ENCODE peak calls at places on chromosomes 4 and X, in eight cellular contexts. Y, O, U, Q, V, I, S and P are unnamed samples.

GRCh38 chr4:98293089-98293887 is 32.1 kb downstream of the RAP1GDS1 start:
- DNase-seq in Y (no peak), O (no peak), U (no peak), Q (no peak), V (peak; percentile 34), I (no peak), S (no peak), P (no peak)

GRCh38 chr4:125350736-125351135 is 36.0 kb downstream of the FAT4 start:
- DNase-seq in Y (no peak), O (no peak), U (no peak), Q (no peak), V (no peak), I (no peak), S (no peak), P (no peak)

GRCh38 chr4:140556372-140557085 is 12.2 kb downstream of the UCP1 start:
- DNase-seq in Y (no peak), O (no peak), U (no peak), Q (no peak), V (peak; percentile 10), I (no peak), S (no peak), P (peak; percentile 61)

GRCh38 chr4:141346144-141346543 is 125.4 kb downstream of the ZNF330 start:
- DNase-seq in Y (no peak), O (no peak), U (no peak), Q (peak; percentile 81), V (peak; percentile 50), I (peak; percentile 79), S (no peak), P (no peak)

GRCh38 chr4:81565137-81565870 is 93.6 kb upstream of the RASGEF1B start:
- DNase-seq in Y (peak; percentile 85), O (no peak), U (peak; percentile 88), Q (peak; percentile 23), V (peak; percentile 14), I (no peak), S (peak; percentile 94), P (no peak)

GRCh38 chrX:119466970-119467369 is 1.3 kb upstream of the SLC25A5 start:
- DNase-seq in Y (no peak), O (no peak), U (no peak), Q (no peak), V (no peak), I (no peak), S (no peak), P (no peak)

GRCh38 chrX:100410901-100411801 is 1.1 kb upstream of the PCDH19 start:
- DNase-seq in Y (no peak), O (no peak), U (no peak), Q (no peak), V (no peak), I (no peak), S (peak; percentile 43), P (no peak)

GRCh38 chr4:125096662-125097061 is 218.1 kb upstream of the FAT4 start:
- DNase-seq in Y (no peak), O (no peak), U (no peak), Q (no peak), V (no peak), I (no peak), S (no peak), P (no peak)

GRCh38 chr4:98663226-98664006 is 5.0 kb upstream of the TSPAN5 start:
- DNase-seq in Y (no peak), O (peak; percentile 31), U (peak; percentile 20), Q (peak; percentile 48), V (no peak), I (no peak), S (no peak), P (peak; percentile 66)

GRCh38 chr4:14180983-14181601 is 553.6 kb upstream of the BOD1L1 start:
- DNase-seq in Y (no peak), O (no peak), U (no peak), Q (peak; percentile 91), V (no peak), I (no peak), S (no peak), P (no peak)

GRCh38 chr4:110907801-110908313 is 285.0 kb upstream of the PITX2 start:
- DNase-seq in Y (no peak), O (no peak), U (no peak), Q (no peak), V (no peak), I (no peak), S (no peak), P (no peak)

GRCh38 chrX:39905475-39905889 is 192.3 kb downstream of the BCOR start:
- DNase-seq in Y (peak; percentile 57), O (no peak), U (no peak), Q (peak; percentile 8), V (no peak), I (peak; percentile 55), S (peak; percentile 64), P (no peak)

GRCh38 chrX:103536732-103537131 is 17.4 kb upstream of the RAB40A start:
- DNase-seq in Y (no peak), O (no peak), U (no peak), Q (no peak), V (no peak), I (no peak), S (no peak), P (no peak)

GRCh38 chrX:103537871-103538387 is 18.6 kb upstream of the RAB40A start:
- DNase-seq in Y (no peak), O (no peak), U (no peak), Q (no peak), V (no peak), I (no peak), S (no peak), P (no peak)

GRCh38 chrX:103540145-103540544 is 20.9 kb upstream of the RAB40A start:
- DNase-seq in Y (no peak), O (no peak), U (no peak), Q (peak; percentile 51), V (no peak), I (peak; percentile 16), S (no peak), P (no peak)

GRCh38 chrX:103538728-103539127 is 19.4 kb upstream of the RAB40A start:
- DNase-seq in Y (no peak), O (no peak), U (no peak), Q (peak; percentile 62), V (no peak), I (no peak), S (no peak), P (no peak)

GRCh38 chrX:103539695-103540094 is 20.4 kb upstream of the RAB40A start:
- DNase-seq in Y (no peak), O (no peak), U (no peak), Q (peak; percentile 56), V (no peak), I (no peak), S (no peak), P (no peak)
- H3K4me3 ChIP-seq in Y (no peak overlapping the region), O (no peak overlapping the region), U (no peak overlapping the region), Q (no peak overlapping the region), V (no peak overlapping the region), I (no peak overlapping the region), S (no peak overlapping the region), P (no peak overlapping the region)

DNA sequence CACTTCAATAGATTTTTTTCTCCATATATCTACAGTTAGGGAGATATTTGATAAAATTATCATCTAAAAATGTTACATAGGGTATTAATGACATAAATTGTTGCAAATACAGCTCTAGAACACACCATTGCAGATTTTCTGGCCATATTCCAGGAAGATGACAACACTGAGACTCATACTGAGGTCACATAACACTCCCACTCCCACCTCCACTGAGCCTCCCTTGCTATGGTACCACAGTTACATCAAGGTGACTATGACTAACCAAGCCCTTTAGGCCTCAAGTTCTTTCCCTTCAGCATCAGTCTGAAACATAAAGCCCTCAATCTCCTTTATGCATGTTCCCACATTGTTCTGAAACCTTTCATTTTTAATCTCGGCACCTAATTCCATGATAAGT is 932.0 kb upstream of the IGFBP7 start:
- DNase-seq in Y (no peak), O (no peak), U (no peak), Q (peak; percentile 45), V (no peak), I (no peak), S (no peak), P (no peak)
- H3K36me3 ChIP-seq in Y (no peaks in the 10 kb centered on the region), O (no peaks in the 10 kb centered on the region), U (no peaks in the 10 kb centered on the region), Q (no peaks in the 10 kb centered on the region), V (no peaks in the 10 kb centered on the region), I (no peaks in the 10 kb centered on the region), S (no peaks in the 10 kb centered on the region), P (no peaks in the 10 kb centered on the region)

DNA sequence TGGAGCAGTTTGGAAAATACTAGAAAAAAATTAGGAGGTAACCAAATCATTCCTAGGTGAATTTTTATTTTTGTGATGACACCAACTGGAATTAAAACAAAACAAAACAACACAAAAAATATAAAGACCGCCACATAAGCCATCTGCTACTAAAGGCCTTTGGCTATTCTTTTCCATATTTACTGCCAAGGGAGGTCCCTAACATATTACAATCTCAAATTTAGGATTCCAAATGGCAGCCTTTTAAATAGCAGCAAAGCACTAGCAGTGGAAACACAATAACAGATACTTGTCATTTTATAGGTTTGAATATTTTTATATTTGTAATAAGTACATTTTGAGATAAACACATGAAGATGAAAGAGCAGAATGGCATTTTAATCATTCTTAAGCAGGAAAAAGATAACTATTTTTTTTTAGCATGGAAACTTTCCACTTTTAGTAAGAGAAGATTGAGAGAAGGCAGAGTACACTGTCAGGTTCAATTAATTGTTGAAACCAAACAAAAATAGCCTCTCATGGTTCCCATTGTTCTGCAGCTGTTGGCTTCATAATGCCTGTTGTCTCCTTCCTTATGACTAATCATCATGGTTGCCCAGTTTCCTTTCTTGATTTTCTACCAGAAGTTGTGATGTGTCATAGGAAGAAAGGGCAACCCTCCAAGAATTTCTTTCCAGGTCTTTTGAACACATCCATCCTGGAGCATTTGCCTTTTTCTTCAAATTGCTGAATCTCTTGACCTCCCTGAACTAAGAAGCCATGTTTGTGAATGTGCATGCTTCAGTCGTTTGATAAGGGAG is 219.0 kb upstream of the EMCN start:
- DNase-seq in Y (no peak), O (no peak), U (no peak), Q (peak; percentile 88), V (peak; percentile 14), I (peak; percentile 57), S (no peak), P (peak; percentile 37)
- H3K4me3 ChIP-seq in Y (no peak overlapping the region), O (no peak overlapping the region), U (no peak overlapping the region), Q (no peak overlapping the region), V (no peak overlapping the region), I (no peak overlapping the region), S (no peak overlapping the region), P (no peak overlapping the region)

DNA sequence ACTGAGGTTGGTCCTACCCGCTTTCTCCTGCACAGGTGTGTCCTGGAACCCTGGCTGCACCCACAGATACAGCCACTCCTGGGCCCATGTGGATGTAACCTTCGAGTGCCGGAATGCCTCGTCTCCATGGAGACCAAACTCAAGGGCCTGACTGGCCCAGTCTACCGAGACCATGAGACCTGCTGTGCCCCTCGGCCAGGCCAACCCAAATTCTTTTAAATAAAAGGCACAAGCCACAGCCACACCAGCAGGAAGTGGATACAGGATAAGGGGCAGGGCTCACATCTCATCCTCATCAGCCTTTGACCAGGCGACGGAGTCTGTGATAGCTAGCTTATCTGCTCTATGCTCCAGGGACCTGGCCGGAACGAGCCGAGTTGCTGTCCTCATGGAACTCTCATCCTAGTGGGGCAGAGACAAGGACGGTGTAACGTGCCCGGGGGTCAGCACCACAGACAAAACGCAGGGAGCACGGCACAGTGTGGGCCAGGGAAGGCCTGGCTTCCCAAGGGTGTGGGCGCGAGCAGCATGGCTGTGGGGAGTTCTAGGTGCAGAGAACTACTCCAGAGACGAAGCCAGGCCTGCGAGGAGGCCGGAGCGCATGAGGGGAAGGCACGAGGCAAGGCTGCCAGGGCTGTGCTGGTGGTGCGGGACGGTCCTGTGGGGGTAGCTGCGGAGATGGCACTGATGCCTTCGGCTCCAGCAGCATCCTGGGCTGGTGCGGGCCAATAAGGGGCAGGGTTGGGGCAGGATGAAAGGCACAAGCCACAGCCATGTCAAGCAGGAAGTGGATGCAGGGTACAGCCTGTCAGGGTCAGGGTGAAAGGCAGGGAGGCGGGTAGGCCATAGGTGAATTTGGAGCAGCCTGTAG is 22.7 kb downstream of the NOP14 start:
- DNase-seq in Y (no peak), O (no peak), U (no peak), Q (no peak), V (no peak), I (no peak), S (peak; percentile 31), P (no peak)
- H3K36me3 ChIP-seq in Y (peaks cover 23% of the 10 kb centered on the region), O (peaks cover 67% of the 10 kb centered on the region), U (peaks cover 82% of the 10 kb centered on the region), Q (peaks cover 20% of the 10 kb centered on the region), V (peaks cover 27% of the 10 kb centered on the region), I (peaks cover 66% of the 10 kb centered on the region), S (peaks cover 5% of the 10 kb centered on the region), P (peaks cover 61% of the 10 kb centered on the region)